ENCODE peak calls at places on chromosomes 6 and 20, in eight cellular contexts. D is Right ventricle myocardium superior, O is left lobe of liver, V is GM03348, I is stomach, E is GM12878, W is BE2C, Y is T-helper 9 cell. F is an unnamed sample.

GRCh38 chr6:159981591-159982245 is 12.8 kb downstream of the IGF2R start:
- DNase-seq in W (no peak), E (peak), Y (no peak), V (peak), D (peak), O (peak), I (peak), F (no peak)

GRCh38 chr6:124028117-124028516 is 224.5 kb downstream of the NKAIN2 start:
- DNase-seq in I (no peak), E (no peak), Y (no peak), D (no peak), O (no peak), W (no peak), V (no peak), F (no peak)

GRCh38 chr6:109242029-109242428 is 140.2 kb downstream of the CD164 start:
- DNase-seq in W (peak), O (no peak), V (no peak), D (no peak), E (no peak), I (no peak), Y (no peak), F (no peak)

GRCh38 chr6:76351275-76351674 is 278.8 kb upstream of the IMPG1 start:
- DNase-seq in I (no peak), D (no peak), V (no peak), E (no peak), Y (no peak), O (no peak), W (no peak), F (no peak)

GRCh38 chr20:45890997-45891983 is at the start of the genes CTSA and NEURL2:
- DNase-seq in V (peak), W (peak), O (peak), Y (peak), I (peak), E (peak), D (peak), F (peak)

GRCh38 chr20:44358776-44359175 is 3.3 kb downstream of the HNF4A start:
- DNase-seq in Y (no peak), I (no peak), O (no peak), W (no peak), D (no peak), V (no peak), E (no peak), F (no peak)

GRCh38 chr6:165889636-165890403 is 226.8 kb upstream of the PDE10A start:
- DNase-seq in E (no peak), I (no peak), Y (no peak), W (peak), V (peak), O (no peak), D (no peak), F (peak)

GRCh38 chr6:167303660-167304625 is 12.8 kb downstream of the UNC93A start:
- DNase-seq in I (no peak), Y (no peak), V (no peak), D (no peak), W (no peak), E (no peak), O (no peak), F (no peak)

GRCh38 chr6:110041830-110042229 is 63.7 kb downstream of the GPR6 start:
- DNase-seq in Y (no peak), D (no peak), I (no peak), V (no peak), O (no peak), W (no peak), E (no peak), F (no peak)

GRCh38 chr6:85459224-85459901 is 9.5 kb downstream of the NT5E start:
- DNase-seq in I (no peak), V (peak), E (no peak), Y (no peak), W (no peak), D (no peak), O (no peak), F (no peak)

GRCh38 chr6:56628105-56628504 is 14.6 kb downstream of the DST start:
- DNase-seq in O (no peak), W (no peak), Y (no peak), I (no peak), D (no peak), E (no peak), V (no peak), F (no peak)

GRCh38 chr6:163790296-163790840 is 375.9 kb downstream of the QKI start:
- DNase-seq in I (no peak), D (no peak), E (no peak), O (no peak), V (no peak), W (no peak), Y (no peak), F (no peak)

GRCh38 chr20:36784900-36785299 is 11.3 kb upstream of the DSN1 start:
- DNase-seq in W (no peak), I (no peak), D (peak), E (no peak), O (no peak), Y (no peak), V (no peak), F (no peak)

GRCh38 chr6:1724616-1725015 is 114.9 kb downstream of the FOXC1 start:
- DNase-seq in E (no peak), D (peak), W (no peak), O (peak), V (no peak), I (peak), Y (no peak), F (no peak)

GRCh38 chr20:19404836-19405235 is 192.4 kb downstream of the SLC24A3 start:
- DNase-seq in W (no peak), I (no peak), E (no peak), Y (no peak), V (no peak), O (no peak), D (no peak), F (no peak)

GRCh38 chr6:72825265-72825918 is 203.5 kb downstream of the KCNQ5 start:
- DNase-seq in V (peak), O (no peak), Y (no peak), W (no peak), E (peak), I (no peak), D (no peak), F (no peak)

GRCh38 chr6:33589723-33590530 is 9.9 kb upstream of the BAK1 start:
- DNase-seq in E (peak), Y (no peak), D (peak), I (peak), W (peak), V (peak), O (no peak), F (peak)

GRCh38 chr6:11650297-11650696 is 112.7 kb downstream of the TMEM170B start:
- DNase-seq in O (no peak), W (no peak), Y (no peak), E (no peak), D (peak), V (peak), I (no peak), F (no peak)

GRCh38 chr6:110811187-110811586 is 4.1 kb downstream of the CDK19 start:
- DNase-seq in E (peak), I (no peak), D (no peak), V (no peak), W (no peak), Y (no peak), O (no peak), F (no peak)

GRCh38 chr6:150252714-150253444 is 110.0 kb downstream of the PPP1R14C start:
- DNase-seq in I (no peak), D (no peak), E (no peak), V (no peak), O (no peak), Y (no peak), W (no peak), F (no peak)

GRCh38 chr6:51432481-51432880 is 613.8 kb downstream of the TFAP2B start:
- DNase-seq in Y (no peak), E (no peak), D (no peak), V (no peak), W (no peak), O (no peak), I (no peak), F (no peak)

GRCh38 chr6:42315991-42316378 is 98.3 kb upstream of the MRPS10 start:
- DNase-seq in D (no peak), W (no peak), O (no peak), E (no peak), I (no peak), Y (no peak), V (peak), F (no peak)

GRCh38 chr6:143609501-143609900 is 68.3 kb upstream of the PHACTR2 start:
- DNase-seq in O (no peak), E (no peak), V (no peak), W (no peak), Y (no peak), I (no peak), D (no peak), F (no peak)

GRCh38 chr6:113805167-113805835 is 51.8 kb upstream of the MARCKS start:
- DNase-seq in E (peak), V (no peak), D (no peak), W (no peak), I (no peak), O (no peak), Y (no peak), F (no peak)

F was measured in glutamatergic neuron.